ENCODE peak calls at places on chromosomes 3 and 15, in ten cellular contexts. S is astrocyte, C is pancreas, G is adrenal gland, H is uterus, Q is psoas muscle, X is sigmoid colon, A is cardiac muscle cell, M is transverse colon, J is heart right ventricle. N is an unnamed sample.

GRCh38 chr3:54360320-54360719 is 238.0 kb downstream of the CACNA2D3 start:
- DNase-seq in S (no peak), C (no peak), G (no peak), H (no peak), Q (no peak), X (no peak), A (peak; percentile 68), M (no peak), J (no peak), N (no peak)

GRCh38 chr15:95804484-95804883 is 526.0 kb upstream of the NR2F2 start:
- DNase-seq in S (no peak), C (no peak), G (no peak), H (no peak), Q (no peak), X (no peak), A (no peak), M (no peak), J (no peak), N (no peak)

GRCh38 chr15:94412979-94413741 is 181.8 kb downstream of the MCTP2 start:
- DNase-seq in S (no peak), C (no peak), G (no peak), H (no peak), Q (no peak), X (no peak), A (peak; percentile 58), M (peak; percentile 67), J (no peak), N (no peak)

GRCh38 chr3:26064297-26064696 is 274.4 kb downstream of the OXSM start:
- DNase-seq in S (no peak), C (no peak), G (no peak), H (no peak), Q (no peak), X (no peak), A (no peak), M (no peak), J (no peak), N (no peak)

GRCh38 chr15:69321041-69321554 is 22.4 kb downstream of the PAQR5 start:
- DNase-seq in S (no peak), C (no peak), G (no peak), H (no peak), Q (no peak), X (no peak), A (no peak), M (peak; percentile 59), J (no peak), N (no peak)

GRCh38 chr15:99983894-99984293 is 250.7 kb upstream of the LYSMD4 start:
- DNase-seq in S (no peak), C (no peak), G (no peak), H (no peak), Q (no peak), X (no peak), A (no peak), M (no peak), J (no peak), N (no peak)

GRCh38 chr3:133124511-133124910 is 86.3 kb downstream of the TMEM108 start:
- DNase-seq in S (peak; percentile 46), C (peak; percentile 14), G (no peak), H (no peak), Q (no peak), X (no peak), A (peak; percentile 37), M (no peak), J (peak; percentile 25), N (peak; percentile 45)

GRCh38 chr3:188088948-188089685 is 64.8 kb upstream of the LPP start:
- DNase-seq in S (no peak), C (no peak), G (no peak), H (no peak), Q (no peak), X (no peak), A (no peak), M (no peak), J (no peak), N (no peak)

GRCh38 chr3:43298292-43298691 is 12.0 kb downstream of the SNRK start:
- DNase-seq in S (no peak), C (no peak), G (no peak), H (no peak), Q (no peak), X (no peak), A (no peak), M (no peak), J (no peak), N (no peak)
- H3K27ac ChIP-seq in S (no peak overlapping the region), C (no peak overlapping the region), G (no peak overlapping the region), H (no peak overlapping the region), Q (no peak overlapping the region), X (no peak overlapping the region), A (no peak overlapping the region), M (no peak overlapping the region), J (peak overlapping the region; percentile 65), N (no peak overlapping the region)

GRCh38 chr3:39013289-39013688 is 38.5 kb downstream of the SCN11A start:
- DNase-seq in S (no peak), C (no peak), G (no peak), H (no peak), Q (no peak), X (no peak), A (no peak), M (no peak), J (no peak), N (no peak)

GRCh38 chr3:39013921-39014509 is 37.7 kb downstream of the SCN11A start:
- DNase-seq in S (no peak), C (no peak), G (no peak), H (no peak), Q (no peak), X (no peak), A (no peak), M (no peak), J (no peak), N (no peak)

GRCh38 chr3:39005295-39005694 is 46.4 kb downstream of the SCN11A start:
- DNase-seq in S (no peak), C (no peak), G (no peak), H (no peak), Q (no peak), X (no peak), A (no peak), M (no peak), J (no peak), N (no peak)

GRCh38 chr3:39011191-39011736 is 40.5 kb downstream of the SCN11A start:
- DNase-seq in S (no peak), C (no peak), G (no peak), H (no peak), Q (no peak), X (no peak), A (no peak), M (no peak), J (no peak), N (no peak)
- H3K4me3 ChIP-seq in S (no peak overlapping the region), C (no peak overlapping the region), G (no peak overlapping the region), H (no peak overlapping the region), Q (no peak overlapping the region), X (no peak overlapping the region), A (no peak overlapping the region), M (no peak overlapping the region), J (no peak overlapping the region), N (no peak overlapping the region)

DNA sequence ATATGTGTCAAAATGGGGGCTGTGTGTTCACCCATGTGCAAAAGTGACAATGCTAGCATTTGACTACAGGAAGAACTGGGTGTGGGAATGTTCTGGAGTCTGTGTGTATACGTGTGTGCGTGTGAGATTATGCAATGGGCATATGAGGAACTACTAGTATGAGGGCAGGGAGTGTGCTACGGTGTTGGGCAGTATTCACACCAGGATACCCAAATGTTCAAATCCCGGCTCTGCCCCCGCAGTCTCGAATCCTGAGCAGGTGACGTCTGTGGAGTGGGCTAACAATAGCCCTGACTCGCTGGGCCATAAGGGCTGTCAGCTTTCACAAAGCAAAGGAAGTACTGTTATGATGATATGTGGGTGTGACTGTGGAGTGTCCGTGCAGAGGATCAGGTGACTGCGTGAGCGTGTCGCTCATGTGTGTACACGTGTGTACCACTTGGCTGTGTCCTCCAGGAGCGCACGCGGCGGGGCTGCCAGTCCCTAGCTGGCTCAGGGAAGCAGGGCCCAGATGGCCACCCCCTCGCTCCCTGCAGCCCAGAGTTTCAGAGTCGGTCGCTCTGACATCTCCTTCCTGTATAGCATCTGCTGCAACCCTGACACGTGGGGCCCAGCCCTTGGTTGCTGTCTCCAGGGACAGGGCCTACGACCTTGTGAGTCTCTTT is 27.2 kb downstream of the IQSEC1 start:
- DNase-seq in S (no peak), C (no peak), G (no peak), H (no peak), Q (no peak), X (no peak), A (no peak), M (peak; percentile 59), J (no peak), N (peak; percentile 77)
- H3K27ac ChIP-seq in S (no peak overlapping the region), C (no peak overlapping the region), G (no peak overlapping the region), H (no peak overlapping the region), Q (no peak overlapping the region), X (no peak overlapping the region), A (no peak overlapping the region), M (no peak overlapping the region), J (peak overlapping the region; percentile 23), N (peak overlapping the region; percentile 79)

GRCh38 chr3:71069797-71070196 is 513.7 kb downstream of the FOXP1 start:
- DNase-seq in S (no peak), C (no peak), G (peak; percentile 26), H (peak; percentile 60), Q (peak; percentile 46), X (peak; percentile 76), A (peak; percentile 33), M (peak; percentile 76), J (peak; percentile 56), N (peak; percentile 72)

GRCh38 chr3:71067977-71068376 is 515.6 kb downstream of the FOXP1 start:
- DNase-seq in S (no peak), C (no peak), G (no peak), H (no peak), Q (no peak), X (no peak), A (no peak), M (no peak), J (no peak), N (no peak)

GRCh38 chr3:71074416-71074815 is 509.1 kb downstream of the FOXP1 start:
- DNase-seq in S (no peak), C (no peak), G (no peak), H (no peak), Q (no peak), X (no peak), A (no peak), M (no peak), J (no peak), N (no peak)

GRCh38 chr3:71072288-71072687 is 511.2 kb downstream of the FOXP1 start:
- DNase-seq in S (no peak), C (no peak), G (no peak), H (no peak), Q (no peak), X (no peak), A (no peak), M (no peak), J (no peak), N (no peak)

GRCh38 chr3:71070497-71071465 is 512.7 kb downstream of the FOXP1 start:
- DNase-seq in S (no peak), C (no peak), G (no peak), H (no peak), Q (no peak), X (no peak), A (no peak), M (no peak), J (no peak), N (no peak)
- H3K4me3 ChIP-seq in S (no peak overlapping the region), C (no peak overlapping the region), G (no peak overlapping the region), H (no peak overlapping the region), Q (no peak overlapping the region), X (peak overlapping the region; percentile 15), A (no peak overlapping the region), M (no peak overlapping the region), J (no peak overlapping the region), N (no peak overlapping the region)

DNA sequence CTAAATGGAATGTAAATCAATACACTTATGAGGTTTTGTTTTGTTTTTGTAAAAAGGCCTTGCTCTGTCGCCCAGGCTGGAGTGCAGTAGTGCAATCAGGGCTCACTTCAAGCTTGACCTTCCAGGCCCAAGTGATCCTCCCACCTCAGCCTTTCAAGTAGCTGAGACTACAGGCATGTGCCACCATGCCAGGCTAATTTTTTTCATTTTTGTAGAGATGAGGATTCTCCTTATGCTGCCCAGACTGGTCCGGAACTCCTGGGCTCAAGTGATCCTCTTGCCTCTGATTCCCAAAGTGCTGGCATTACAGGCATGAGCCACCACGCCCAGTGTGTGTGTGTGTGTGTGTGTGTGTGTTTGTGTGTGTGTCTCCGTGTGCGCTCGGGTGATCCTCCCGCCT is 1.3 kb upstream of the TRIP4 start:
- DNase-seq in S (no peak), C (peak; percentile 22), G (no peak), H (no peak), Q (no peak), X (peak; percentile 53), A (no peak), M (no peak), J (no peak), N (no peak)
- H3K27ac ChIP-seq in S (no peak overlapping the region), C (no peak overlapping the region), G (no peak overlapping the region), H (no peak overlapping the region), Q (no peak overlapping the region), X (no peak overlapping the region), A (no peak overlapping the region), M (no peak overlapping the region), J (no peak overlapping the region), N (no peak overlapping the region)